ENCODE peak calls at places on chromosomes 12 and 14, in eight cellular contexts. L, F, O, X, K, C, J and G are unnamed samples. For H3K4me1, the result is how much of the 10 kb centered on the place peaks cover.

GRCh38 chr12:11601647-11602046 is 47.8 kb upstream of the ETV6 start:
- DNase-seq in K (no peak), X (no peak), O (no peak), J (no peak), C (no peak), L (no peak), F (no peak), G (no peak)

GRCh38 chr12:77256924-77257323 is 191.6 kb upstream of the E2F7 start:
- DNase-seq in O (no peak), K (no peak), L (no peak), X (no peak), C (no peak), F (no peak), J (no peak), G (no peak)

GRCh38 chr14:47585447-47585846 is 90.0 kb downstream of the MDGA2 start:
- DNase-seq in J (no peak), X (no peak), F (no peak), C (no peak), O (no peak), L (no peak), K (no peak), G (no peak)

GRCh38 chr12:25808604-25809003 is 149.9 kb upstream of the RASSF8 start:
- DNase-seq in O (no peak), J (no peak), C (no peak), F (no peak), X (no peak), K (no peak), L (no peak), G (no peak)

GRCh38 chr14:74414793-74415437 is 11.1 kb downstream of the SYNDIG1L start:
- DNase-seq in F (no peak), X (no peak), J (no peak), C (no peak), L (no peak), K (no peak), O (peak), G (no peak)

GRCh38 chr12:66011731-66012130 is 118.8 kb downstream of the LLPH start:
- DNase-seq in K (no peak), O (no peak), F (no peak), L (no peak), X (no peak), C (no peak), J (no peak), G (no peak)

GRCh38 chr12:34396006-34396860 is 373.9 kb downstream of the ALG10 start:
- DNase-seq in O (peak), F (peak), X (no peak), L (no peak), K (peak), J (no peak), C (no peak), G (no peak)

GRCh38 chr14:29039171-29039570 is 272.6 kb downstream of the FOXG1 start:
- DNase-seq in F (no peak), L (no peak), O (no peak), K (no peak), C (no peak), J (no peak), X (no peak), G (no peak)

GRCh38 chr12:11545438-11546330 is 103.8 kb upstream of the ETV6 start:
- DNase-seq in K (no peak), J (peak), X (peak), O (no peak), F (no peak), C (peak), L (no peak), G (no peak)

GRCh38 chr14:68011629-68012028 is 192.1 kb downstream of the RAD51B start:
- DNase-seq in J (no peak), L (no peak), F (no peak), O (no peak), C (no peak), K (no peak), X (no peak), G (no peak)

GRCh38 chr14:32019271-32019670 is 57.8 kb upstream of the ARHGAP5 start:
- DNase-seq in O (no peak), J (no peak), X (no peak), F (no peak), K (no peak), C (no peak), L (no peak), G (no peak)

GRCh38 chr14:36271222-36271621 is 49.2 kb downstream of the MBIP start:
- DNase-seq in K (no peak), O (no peak), C (no peak), L (no peak), X (no peak), F (peak), J (no peak), G (no peak)

GRCh38 chr12:132841151-132841550 is 12.5 kb upstream of the GOLGA3 start:
- DNase-seq in J (no peak), F (no peak), K (no peak), X (no peak), C (no peak), L (no peak), O (no peak), G (no peak)

GRCh38 chr12:2652011-2652400 is 142.8 kb upstream of the FKBP4 start:
- DNase-seq in C (no peak), F (peak), L (no peak), K (no peak), O (no peak), J (no peak), X (no peak), G (no peak)

GRCh38 chr14:85301506-85301905 is 228.4 kb upstream of the FLRT2 start:
- DNase-seq in K (no peak), J (no peak), X (no peak), O (no peak), F (no peak), C (no peak), L (no peak), G (no peak)

GRCh38 chr14:77474763-77475162 is 16.9 kb downstream of the AHSA1 start:
- DNase-seq in O (no peak), J (no peak), K (no peak), X (no peak), L (no peak), F (no peak), C (no peak), G (no peak)

GRCh38 chr14:52272375-52272774 is 4.9 kb downstream of the PTGDR start:
- DNase-seq in X (no peak), O (no peak), K (no peak), L (no peak), F (no peak), J (peak), C (no peak), G (peak)

DNA sequence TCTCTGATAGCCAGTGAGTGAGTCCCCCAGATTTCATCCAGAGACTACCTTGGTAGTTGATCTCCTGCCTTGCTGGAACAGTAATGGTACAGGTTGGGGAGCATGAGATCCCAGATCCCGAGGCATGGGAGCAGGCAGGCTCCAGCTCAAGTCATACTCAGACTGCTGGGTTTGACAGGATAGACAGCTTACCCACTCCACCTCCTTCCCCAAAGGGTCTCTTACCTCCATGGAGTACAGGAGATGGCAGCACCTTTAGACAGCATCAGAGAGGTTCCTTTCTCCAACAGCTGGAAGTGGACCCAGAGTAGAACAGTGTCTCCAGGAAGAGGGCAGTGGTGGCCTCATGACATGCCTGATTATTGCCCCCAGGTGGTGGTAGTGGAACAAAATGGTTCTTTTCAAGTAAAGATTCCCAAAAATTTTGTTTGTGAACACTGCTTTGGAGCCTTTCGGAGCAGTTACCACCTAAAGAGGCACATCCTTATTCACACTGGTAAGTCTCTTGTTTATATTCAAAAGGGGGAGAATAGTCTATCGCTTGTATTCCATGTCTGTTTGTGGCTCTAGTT is 4.9 kb upstream of the CSAD start:
- DNase-seq in O (no peak), J (no peak), L (no peak), K (no peak), C (no peak), X (no peak), F (no peak), G (no peak)
- H3K4me1 ChIP-seq in O (under half), J (under half), L (under half), K (under half), C (under half), X (under half), F (half or more), G (under half)

GRCh38 chr12:121283841-121284240 is 12.7 kb downstream of the CAMKK2 start:
- DNase-seq in K (no peak), O (no peak), X (no peak), J (no peak), C (no peak), L (no peak), F (no peak), G (no peak)

GRCh38 chr12:121284551-121285390 is 11.7 kb downstream of the CAMKK2 start:
- DNase-seq in X (no peak), L (no peak), F (peak), O (no peak), C (no peak), J (no peak), K (no peak), G (no peak)

GRCh38 chr12:121288158-121288848 is 8.2 kb downstream of the CAMKK2 start:
- DNase-seq in K (peak), O (no peak), L (no peak), F (no peak), J (no peak), C (no peak), X (no peak), G (no peak)

GRCh38 chr12:121287267-121287954 is 9.1 kb downstream of the CAMKK2 start:
- DNase-seq in C (no peak), L (no peak), J (no peak), X (no peak), K (peak), O (no peak), F (no peak), G (no peak)

DNA sequence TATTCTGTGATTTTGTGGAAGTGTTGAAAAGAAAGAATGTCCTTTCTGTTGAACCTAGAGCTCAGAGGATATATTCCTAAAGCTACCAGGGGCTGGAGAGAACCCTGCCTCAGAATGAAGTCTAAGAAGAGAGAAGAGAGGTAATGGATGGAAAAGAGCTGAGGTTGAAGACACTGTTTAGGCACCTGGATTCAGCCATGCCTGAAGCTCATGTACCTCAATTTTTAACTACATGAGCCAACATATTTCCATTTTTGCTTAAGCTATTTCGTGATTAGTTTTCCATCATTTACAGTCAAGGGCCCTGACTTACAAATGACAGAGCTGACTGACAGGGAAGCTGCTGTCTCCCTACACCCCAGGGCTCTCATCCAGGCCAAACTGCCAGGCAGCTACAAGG is 10.7 kb downstream of the CAMKK2 start:
- DNase-seq in L (no peak), O (no peak), X (no peak), K (no peak), F (no peak), C (no peak), J (no peak), G (no peak)
- H3K4me1 ChIP-seq in L (under half), O (under half), X (under half), K (half or more), F (under half), C (under half), J (under half), G (under half)

GRCh38 chr14:97762386-97762785 is 965.2 kb downstream of the VRK1 start:
- DNase-seq in F (no peak), X (no peak), O (no peak), K (no peak), L (no peak), C (no peak), J (no peak), G (no peak)
- H3K4me1 ChIP-seq in F (under half), X (under half), O (under half), K (under half), L (under half), C (under half), J (under half), G (under half)

GRCh38 chr14:21238823-21239518 is 30.3 kb downstream of the HNRNPC start:
- DNase-seq in C (no peak), J (no peak), X (no peak), F (no peak), O (no peak), L (no peak), K (no peak), G (no peak)
- H3K4me1 ChIP-seq in C (half or more), J (under half), X (under half), F (half or more), O (under half), L (under half), K (half or more), G (under half)

DNA sequence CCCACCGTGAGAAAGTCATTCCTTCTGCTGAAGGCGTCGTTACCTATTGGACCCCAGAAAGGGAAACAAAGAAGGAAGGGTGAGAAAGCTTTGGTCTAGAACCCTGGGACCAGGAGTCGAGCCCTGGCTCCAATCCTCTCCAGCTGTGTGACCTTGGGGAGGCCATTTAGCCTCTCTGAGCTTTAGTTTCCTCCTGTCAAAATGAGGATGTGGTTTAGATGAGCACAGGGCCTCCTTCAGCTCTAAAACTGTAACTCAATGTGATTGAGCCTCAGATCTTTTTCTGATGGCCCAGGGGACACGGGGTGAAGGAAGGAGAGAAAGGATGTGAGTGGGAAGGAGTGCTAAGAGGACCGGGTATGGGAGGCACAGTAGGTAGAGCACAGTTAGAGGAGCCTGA is 7.7 kb downstream of the JDP2 start:
- DNase-seq in K (no peak), J (peak), F (no peak), O (no peak), C (no peak), L (no peak), X (no peak), G (no peak)
- H3K4me1 ChIP-seq in K (half or more), J (half or more), F (under half), O (under half), C (under half), L (under half), X (under half), G (under half)

DNA sequence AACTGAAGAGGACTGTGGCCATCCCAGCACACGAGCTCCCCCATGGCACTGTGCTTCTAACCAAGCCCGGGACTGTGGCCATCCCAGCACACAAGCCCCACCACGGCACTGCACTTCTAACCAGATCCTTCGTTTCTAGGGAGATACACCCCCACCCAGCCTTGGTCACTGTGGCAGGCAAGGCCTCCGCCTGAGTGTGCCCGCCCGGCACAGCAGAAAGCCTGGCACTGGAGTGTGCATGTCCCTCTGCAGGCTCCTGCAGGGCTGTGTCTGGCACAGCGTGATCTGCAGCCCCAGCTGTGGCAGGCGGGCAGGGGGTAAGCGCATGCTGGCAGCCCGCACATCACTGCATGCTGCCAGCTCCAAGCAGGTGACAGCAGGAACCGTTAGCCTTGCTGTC is 49.8 kb downstream of the CCDC85C start:
- DNase-seq in K (no peak), O (no peak), L (no peak), F (no peak), X (no peak), C (no peak), J (no peak), G (no peak)
- H3K4me1 ChIP-seq in K (under half), O (under half), L (under half), F (under half), X (under half), C (under half), J (under half), G (under half)